ENCODE peak calls at places on chromosomes 16 and 17, in four cellular contexts. J is GM12878, G is K562, Y is HepG2. W is an unnamed sample.

GRCh38 chr17:31388770-31389672 is 2.5 kb upstream of the RAB11FIP4 start:
- DNase-seq in J (no peak), G (peak), Y (no peak), W (peak)

GRCh38 chr16:17348042-17348783 is 122.5 kb downstream of the XYLT1 start:
- DNase-seq in J (no peak), G (no peak), Y (no peak), W (no peak)

GRCh38 chr17:44997733-44998520 is 29.8 kb upstream of the C1QL1 start:
- DNase-seq in J (no peak), G (no peak), Y (no peak), W (no peak)

GRCh38 chr17:71412803-71413202 is 708.0 kb upstream of the SOX9 start:
- DNase-seq in J (no peak), G (no peak), Y (no peak), W (no peak)

GRCh38 chr16:87955302-87956168 is 4.3 kb downstream of the BANP start:
- DNase-seq in J (no peak), G (no peak), Y (no peak), W (no peak)

GRCh38 chr16:49799172-49799571 is 56.7 kb downstream of the ZNF423 start:
- DNase-seq in J (no peak), G (no peak), Y (no peak), W (peak)

GRCh38 chr17:6651483-6652452 is at the start of the genes C17orf100 and MED31:
- DNase-seq in J (peak), G (peak), Y (peak), W (peak)

GRCh38 chr17:19897108-19897854 is 29.5 kb upstream of the ULK2 start:
- DNase-seq in J (no peak), G (no peak), Y (no peak), W (no peak)

GRCh38 chr16:46895399-46896313 is 11.5 kb downstream of the GPT2 start:
- DNase-seq in J (no peak), G (no peak), Y (peak), W (no peak)

GRCh38 chr16:2422123-2422867 is 7.0 kb upstream of the CCNF start:
- DNase-seq in J (no peak), G (no peak), Y (no peak), W (no peak)

GRCh38 chr17:81545160-81545949 is 6.8 kb downstream of the FAAP100 start:
- DNase-seq in J (no peak), G (no peak), Y (no peak), W (no peak)

GRCh38 chr17:73237714-73238113 is 24.0 kb downstream of the CPSF4L start:
- DNase-seq in J (no peak), G (no peak), Y (no peak), W (no peak)

GRCh38 chr17:59160203-59161025 is 4.9 kb downstream of the PRR11 start:
- DNase-seq in J (no peak), G (no peak), Y (no peak), W (no peak)

GRCh38 chr16:23469814-23470213 is 16.8 kb upstream of the COG7 start:
- DNase-seq in J (no peak), G (no peak), Y (no peak), W (no peak)

GRCh38 chr16:73027655-73028220 is 20.2 kb downstream of the ZFHX3 start:
- DNase-seq in J (no peak), G (no peak), Y (no peak), W (no peak)

GRCh38 chr17:1078062-1078711 is 81.3 kb downstream of the TIMM22 start:
- DNase-seq in J (no peak), G (no peak), Y (no peak), W (no peak)

GRCh38 chr16:66275795-66276428 is 90.6 kb upstream of the CDH5 start:
- DNase-seq in J (no peak), G (peak), Y (peak), W (peak)

GRCh38 chr17:55433629-55434422 is 12.2 kb upstream of the MMD start:
- DNase-seq in J (no peak), G (no peak), Y (peak), W (no peak)

GRCh38 chr16:24957887-24958286 is 57.3 kb downstream of the ARHGAP17 start:
- DNase-seq in J (no peak), G (no peak), Y (no peak), W (no peak)

GRCh38 chr17:27526603-27527002 is 70.4 kb downstream of the KSR1 start:
- DNase-seq in J (no peak), G (peak), Y (no peak), W (no peak)

GRCh38 chr17:73309727-73310555 is 1.9 kb downstream of the CDC42EP4 start:
- DNase-seq in J (no peak), G (no peak), Y (no peak), W (no peak)

GRCh38 chr16:2148714-2149629 is 547 bp downstream of the RAB26 start:
- DNase-seq in J (no peak), G (peak), Y (no peak), W (no peak)

GRCh38 chr17:76560036-76560876 is 20.4 kb downstream of the PRCD start:
- DNase-seq in J (no peak), G (no peak), Y (no peak), W (no peak)

GRCh38 chr16:85330694-85331188 is 218.5 kb upstream of the CIBAR2 start:
- DNase-seq in J (no peak), G (peak), Y (peak), W (peak)

GRCh38 chr16:75265911-75266701 is 14.7 kb upstream of the BCAR1 start:
- DNase-seq in J (no peak), G (peak), Y (peak), W (peak)

DNA sequence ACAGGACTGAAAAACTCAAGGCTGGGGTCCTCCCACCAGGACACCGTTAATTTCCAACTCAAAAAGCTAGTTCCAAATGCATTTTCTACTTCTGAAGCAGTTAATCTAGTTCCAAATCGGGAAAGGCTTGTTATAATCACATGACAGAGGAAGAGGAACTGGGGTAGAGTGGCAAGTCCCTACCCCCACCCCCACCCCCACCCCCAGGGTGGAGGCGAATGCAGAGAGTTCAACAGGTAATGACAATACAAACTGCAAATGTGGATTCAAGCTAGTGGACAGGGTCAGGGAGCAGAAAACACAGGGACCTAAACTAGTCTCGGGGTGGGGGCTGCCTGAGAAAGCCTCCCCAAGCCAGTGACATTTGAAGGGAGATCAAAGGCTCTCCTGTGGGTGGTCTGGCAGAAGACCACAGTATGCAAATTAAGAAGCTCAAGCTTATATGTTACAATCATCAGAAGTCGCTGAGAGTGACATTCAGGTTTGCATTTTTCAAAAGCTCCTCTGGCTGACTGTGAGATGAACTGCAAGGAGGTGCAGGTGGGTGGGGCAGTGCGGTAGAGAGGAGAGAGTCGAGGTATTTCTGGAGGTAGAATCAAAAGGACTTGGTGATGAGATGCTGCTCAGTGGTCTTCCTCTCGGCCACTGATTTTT is 56.4 kb upstream of the SLC25A19 start:
- DNase-seq in J (peak), G (no peak), Y (no peak), W (no peak)
- TF ChIP-seq TARDBP in J (no peak), G (no peak), Y (no peak), W (no peak)

DNA sequence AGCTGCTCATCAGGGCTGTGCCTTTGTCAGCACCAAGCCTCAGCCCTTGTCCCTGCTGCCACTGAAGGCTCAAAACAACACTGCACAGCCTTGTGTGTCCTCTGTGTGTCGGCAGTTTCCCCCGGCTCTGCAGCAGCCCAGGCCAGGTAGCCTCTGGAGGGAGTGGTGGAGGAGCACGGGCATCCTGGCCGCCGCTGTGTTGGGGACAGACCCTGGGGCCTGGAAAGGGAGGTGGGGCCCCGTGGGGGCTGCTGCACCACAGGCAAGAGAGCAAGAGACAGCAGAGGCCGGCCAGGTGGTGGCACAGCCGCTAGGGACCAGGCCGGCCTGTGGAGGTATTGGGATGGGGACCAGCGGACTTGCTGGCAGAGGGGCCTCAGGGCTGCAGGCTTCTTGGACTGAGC is 96.9 kb upstream of the ZNF750 start:
- DNase-seq in J (no peak), G (no peak), Y (no peak), W (no peak)
- TF ChIP-seq TARDBP in J (no peak), G (no peak), Y (no peak), W (no peak)

GRCh38 chr16:8346291-8346690 is 244.0 kb downstream of the TMEM114 start:
- DNase-seq in J (no peak), G (peak), Y (peak), W (no peak)
- TF ChIP-seq TARDBP in J (no peak), G (no peak), Y (no peak), W (no peak)

GRCh38 chr16:31505483-31505882 is 2.7 kb downstream of the RUSF1 start:
- DNase-seq in J (peak), G (no peak), Y (no peak), W (no peak)

GRCh38 chr16:31507617-31507928 is 618 bp downstream of the RUSF1 start:
- DNase-seq in J (no peak), G (no peak), Y (no peak), W (no peak)

GRCh38 chr16:31507929-31508705 is at the start of gene RUSF1:
- DNase-seq in J (peak), G (peak), Y (peak), W (peak)

GRCh38 chr16:31513126-31513525 is 4.9 kb upstream of the RUSF1 start:
- DNase-seq in J (no peak), G (no peak), Y (no peak), W (no peak)

GRCh38 chr16:31508706-31509523 is 724 bp upstream of the RUSF1 start:
- DNase-seq in J (no peak), G (no peak), Y (peak), W (no peak)
- TF ChIP-seq TARDBP in J (no peak), G (no peak), Y (no peak), W (no peak)

GRCh38 chr17:56506349-56506748 is 87.2 kb upstream of the NOG start:
- DNase-seq in J (no peak), G (no peak), Y (no peak), W (no peak)
- TF ChIP-seq TARDBP in J (no peak), G (no peak), Y (no peak), W (no peak)

DNA sequence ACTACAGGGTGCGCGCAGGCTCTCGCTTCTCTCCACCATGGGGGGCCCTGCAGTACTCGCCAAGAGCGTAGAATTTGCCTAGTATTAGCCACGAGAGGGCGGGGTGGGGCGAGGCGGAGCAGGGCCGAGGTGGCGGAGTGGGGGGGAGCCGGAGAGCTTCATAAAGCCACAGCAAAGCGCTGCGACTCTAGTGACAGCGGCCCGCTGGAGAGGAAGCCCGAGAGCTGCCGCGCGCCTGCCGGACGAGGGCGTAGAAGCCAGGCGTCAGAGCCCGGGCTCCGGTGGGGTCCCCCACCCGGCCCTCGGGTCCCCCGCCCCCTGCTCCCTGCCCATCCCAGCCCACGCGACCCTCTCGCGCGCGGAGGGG is at the start of gene TBX21:
- DNase-seq in J (no peak), G (peak), Y (peak), W (peak)
- TF ChIP-seq TARDBP in J (no peak), G (no peak), Y (no peak), W (no peak)

GRCh38 chr16:9971907-9972306 is 210.3 kb downstream of the GRIN2A start:
- DNase-seq in J (no peak), G (no peak), Y (no peak), W (no peak)
- TF ChIP-seq TARDBP in J (no peak), G (no peak), Y (no peak), W (no peak)

GRCh38 chr16:4785758-4786433 is 2.2 kb downstream of the SEPTIN12 start:
- DNase-seq in J (no peak), G (no peak), Y (no peak), W (no peak)
- TF ChIP-seq TARDBP in J (no peak), G (no peak), Y (no peak), W (no peak)

GRCh38 chr17:77675411-77675810 is 283.1 kb upstream of the TNRC6C start:
- DNase-seq in J (no peak), G (no peak), Y (no peak), W (no peak)
- TF ChIP-seq TARDBP in J (no peak), G (no peak), Y (no peak), W (no peak)

DNA sequence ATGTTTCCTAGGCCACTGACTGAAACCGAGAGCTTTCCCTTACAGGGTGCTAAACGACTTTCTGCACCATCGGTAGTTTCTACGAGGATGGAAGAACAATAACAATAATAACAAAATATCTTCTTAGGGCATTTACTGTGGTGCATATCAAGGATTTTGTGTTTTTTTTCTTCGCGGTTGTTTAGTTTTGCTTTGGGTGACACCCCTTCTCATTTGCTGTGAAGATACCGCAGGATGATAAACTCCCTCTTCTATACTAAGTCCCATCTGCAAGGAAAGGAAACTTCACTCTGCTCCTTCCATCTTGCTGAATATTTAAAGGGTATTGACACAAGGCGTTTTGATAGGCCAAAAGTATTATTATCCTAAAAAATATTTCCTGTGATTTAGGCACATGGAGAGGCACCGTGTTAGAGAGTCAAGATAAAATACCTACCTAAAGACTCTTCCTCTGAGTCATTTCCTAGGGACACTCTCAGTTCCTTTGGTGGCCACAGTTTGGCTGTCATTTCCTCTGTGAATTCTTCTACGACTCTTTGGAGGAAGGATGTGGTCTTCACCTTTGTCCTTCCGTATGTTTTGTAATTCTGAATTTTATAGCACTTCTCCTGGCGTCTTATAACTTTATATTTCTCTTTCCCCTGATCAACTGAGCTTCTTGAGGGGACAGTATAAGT is 318.8 kb downstream of the CDH13 start:
- DNase-seq in J (no peak), G (no peak), Y (no peak), W (no peak)
- TF ChIP-seq TARDBP in J (no peak), G (no peak), Y (no peak), W (no peak)